ENCODE peak calls at places on chromosomes 3 and 15, in seven cellular contexts. One of them, this sample, is unnamed.

GRCh38 chr15:73990250-73991005 is 1.7 kb downstream of the STOML1 start:
- DNase-seq in T-helper 2 cell: no peak
- DNase-seq in renal cortical epithelial cell: no peak
- DNase-seq in SW480: no peak
- DNase-seq in Daoy: no peak
- DNase-seq in epithelial cell of esophagus: no peak
- DNase-seq in pulmonary artery endothelial cell: no peak
- DNase-seq in this sample: no peak

GRCh38 chr3:149667576-149667975 is 9.8 kb upstream of the WWTR1 start:
- DNase-seq in SW480: no peak
- DNase-seq in epithelial cell of esophagus: no peak
- DNase-seq in Daoy: no peak
- DNase-seq in T-helper 2 cell: no peak
- DNase-seq in renal cortical epithelial cell: no peak
- DNase-seq in pulmonary artery endothelial cell: no peak
- DNase-seq in this sample: no peak

GRCh38 chr15:68704496-68705021 is 116.1 kb downstream of the ANP32A start:
- DNase-seq in T-helper 2 cell: no peak
- DNase-seq in pulmonary artery endothelial cell: peak
- DNase-seq in renal cortical epithelial cell: no peak
- DNase-seq in Daoy: no peak
- DNase-seq in SW480: no peak
- DNase-seq in epithelial cell of esophagus: peak
- DNase-seq in this sample: no peak

GRCh38 chr3:172209333-172210321 is 170.2 kb downstream of the FNDC3B start:
- DNase-seq in Daoy: peak
- DNase-seq in SW480: no peak
- DNase-seq in pulmonary artery endothelial cell: no peak
- DNase-seq in epithelial cell of esophagus: no peak
- DNase-seq in renal cortical epithelial cell: peak
- DNase-seq in T-helper 2 cell: no peak
- DNase-seq in this sample: no peak

GRCh38 chr3:42067324-42067723 is 23.8 kb upstream of the TRAK1 start:
- DNase-seq in SW480: no peak
- DNase-seq in pulmonary artery endothelial cell: no peak
- DNase-seq in epithelial cell of esophagus: no peak
- DNase-seq in Daoy: no peak
- DNase-seq in renal cortical epithelial cell: no peak
- DNase-seq in T-helper 2 cell: no peak
- DNase-seq in this sample: no peak

GRCh38 chr3:133437391-133438093 is 37.7 kb downstream of the BFSP2 start:
- DNase-seq in renal cortical epithelial cell: peak
- DNase-seq in pulmonary artery endothelial cell: peak
- DNase-seq in T-helper 2 cell: no peak
- DNase-seq in Daoy: peak
- DNase-seq in SW480: no peak
- DNase-seq in epithelial cell of esophagus: peak
- DNase-seq in this sample: no peak

GRCh38 chr15:34362047-34362773 is 4.8 kb downstream of the LPCAT4 start:
- DNase-seq in pulmonary artery endothelial cell: no peak
- DNase-seq in SW480: no peak
- DNase-seq in T-helper 2 cell: no peak
- DNase-seq in Daoy: no peak
- DNase-seq in epithelial cell of esophagus: no peak
- DNase-seq in renal cortical epithelial cell: no peak
- DNase-seq in this sample: no peak

GRCh38 chr3:111737712-111738097 is 121.4 kb upstream of the PHLDB2 start:
- DNase-seq in SW480: no peak
- DNase-seq in renal cortical epithelial cell: peak
- DNase-seq in epithelial cell of esophagus: peak
- DNase-seq in T-helper 2 cell: no peak
- DNase-seq in Daoy: peak
- DNase-seq in pulmonary artery endothelial cell: no peak
- DNase-seq in this sample: no peak

GRCh38 chr15:89179966-89180875 is 41.2 kb downstream of the RLBP1 start:
- DNase-seq in Daoy: peak
- DNase-seq in T-helper 2 cell: no peak
- DNase-seq in SW480: no peak
- DNase-seq in pulmonary artery endothelial cell: no peak
- DNase-seq in epithelial cell of esophagus: no peak
- DNase-seq in renal cortical epithelial cell: no peak
- DNase-seq in this sample: no peak

GRCh38 chr15:69919816-69920215 is 177.9 kb downstream of the TLE3 start:
- DNase-seq in SW480: peak
- DNase-seq in renal cortical epithelial cell: no peak
- DNase-seq in pulmonary artery endothelial cell: no peak
- DNase-seq in Daoy: no peak
- DNase-seq in epithelial cell of esophagus: no peak
- DNase-seq in T-helper 2 cell: no peak
- DNase-seq in this sample: no peak

GRCh38 chr3:2452249-2452648 is 353.6 kb downstream of the CNTN4 start:
- DNase-seq in SW480: no peak
- DNase-seq in pulmonary artery endothelial cell: no peak
- DNase-seq in Daoy: no peak
- DNase-seq in renal cortical epithelial cell: no peak
- DNase-seq in epithelial cell of esophagus: no peak
- DNase-seq in T-helper 2 cell: no peak
- DNase-seq in this sample: no peak

GRCh38 chr3:53513556-53514190 is 19.3 kb downstream of the CACNA1D start:
- DNase-seq in renal cortical epithelial cell: peak
- DNase-seq in epithelial cell of esophagus: peak
- DNase-seq in SW480: no peak
- DNase-seq in pulmonary artery endothelial cell: no peak
- DNase-seq in T-helper 2 cell: no peak
- DNase-seq in Daoy: no peak
- DNase-seq in this sample: no peak

GRCh38 chr3:12963869-12964712 is 109.1 kb downstream of the IQSEC1 start:
- DNase-seq in epithelial cell of esophagus: no peak
- DNase-seq in T-helper 2 cell: no peak
- DNase-seq in Daoy: no peak
- DNase-seq in pulmonary artery endothelial cell: no peak
- DNase-seq in renal cortical epithelial cell: no peak
- DNase-seq in SW480: no peak
- DNase-seq in this sample: no peak

This sample was measured in GDM1.